ENCODE peak calls at places on chromosomes 3 and 15, in four cellular contexts. C is H9, G is IMR-90, S is H1. N is an unnamed sample.

GRCh38 chr15:77588126-77588525 is 44.6 kb downstream of the LINGO1 start:
- DNase-seq in G (no peak), C (no peak), S (no peak), N (no peak)

GRCh38 chr15:81295466-81296145 is 28.3 kb downstream of the STARD5 start:
- DNase-seq in S (no peak), G (no peak), C (no peak), N (no peak)

GRCh38 chr15:79513916-79514315 is 81.8 kb downstream of the MINAR1 start:
- DNase-seq in S (no peak), G (no peak), C (no peak), N (no peak)

GRCh38 chr3:177576754-177577153 is 379.5 kb upstream of the TBL1XR1 start:
- DNase-seq in C (no peak), G (no peak), S (no peak), N (no peak)

GRCh38 chr3:71064288-71064975 is 519.1 kb downstream of the FOXP1 start:
- DNase-seq in C (no peak), S (peak; percentile 76), G (peak; percentile 68), N (peak; percentile 39)

GRCh38 chr3:46897829-46898320 is 20.4 kb downstream of the PTH1R start:
- DNase-seq in G (no peak), C (no peak), S (no peak), N (no peak)

GRCh38 chr15:36422631-36423030 is 156.8 kb upstream of the CDIN1 start:
- DNase-seq in G (no peak), S (no peak), C (no peak), N (no peak)

GRCh38 chr3:126516152-126516935 is 1.2 kb downstream of the UROC1 start:
- DNase-seq in S (no peak), C (no peak), G (no peak), N (no peak)

GRCh38 chr3:108106449-108106848 is 15.6 kb upstream of the CD47 start:
- DNase-seq in S (no peak), C (no peak), G (no peak), N (no peak)

GRCh38 chr3:97830627-97831026 is 8.8 kb downstream of the CRYBG3 start:
- DNase-seq in C (no peak), G (no peak), S (no peak), N (no peak)

GRCh38 chr3:136171097-136171542 is 25.0 kb downstream of the MSL2 start:
- DNase-seq in S (no peak), C (no peak), G (peak; percentile 36), N (no peak)

GRCh38 chr3:184135149-184135910 is at the start of gene EIF2B5:
- DNase-seq in S (peak; percentile 90), G (peak; percentile 91), C (peak; percentile 91), N (peak; percentile 92)

GRCh38 chr15:50182233-50183013 is 427 bp downstream of the SLC27A2 start:
- DNase-seq in C (peak; percentile 51), G (peak; percentile 15), S (peak; percentile 85), N (peak; percentile 27)

GRCh38 chr3:182239316-182239715 is 527.6 kb downstream of the SOX2 start:
- DNase-seq in G (no peak), S (no peak), C (no peak), N (no peak)

DNA sequence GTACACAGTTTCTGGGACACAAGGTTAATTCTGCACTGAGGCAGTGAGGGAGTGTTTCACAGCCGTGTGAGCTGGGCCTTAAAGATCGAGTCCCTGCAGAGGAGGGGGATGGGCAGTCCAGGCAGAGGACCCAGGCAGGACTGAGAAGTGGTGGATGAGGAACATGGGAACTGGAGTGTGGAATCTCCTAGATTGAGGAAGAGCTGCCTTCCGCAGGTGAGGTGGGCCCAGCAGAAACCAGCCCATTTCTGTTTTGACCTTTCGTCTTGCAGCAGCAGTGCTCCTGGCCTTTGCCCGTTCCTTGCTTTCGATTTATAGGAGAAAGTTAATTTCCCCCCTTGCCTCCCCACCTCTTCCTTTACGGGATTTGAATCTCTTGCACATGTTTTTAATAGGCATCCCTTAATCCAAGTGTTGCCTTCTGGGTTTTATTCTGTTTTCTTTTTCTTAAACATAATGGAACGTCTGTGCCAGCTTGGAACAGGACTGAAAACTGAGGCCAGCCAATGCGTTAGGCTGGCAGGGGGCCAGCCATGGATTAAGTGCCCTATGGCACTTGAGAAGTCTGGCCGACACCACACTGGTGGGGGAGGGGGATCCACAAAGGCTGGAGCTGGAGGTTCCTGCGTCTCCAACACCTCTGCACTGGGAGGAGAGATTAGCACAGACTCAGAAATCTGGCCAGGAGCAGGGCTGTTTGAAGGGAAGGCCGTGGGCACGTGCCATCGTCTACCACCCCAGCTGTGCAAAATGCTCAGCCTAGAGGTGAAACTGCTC is 78.1 kb downstream of the AAGAB start:
- DNase-seq in G (no peak), C (no peak), S (no peak), N (no peak)
- H2AK5ac ChIP-seq in G (peak overlapping the region; percentile 86), C (no peak overlapping the region), S (peak overlapping the region; percentile 18), N (no peak overlapping the region)

GRCh38 chr3:30354972-30355371 is 251.4 kb upstream of the TGFBR2 start:
- DNase-seq in G (peak; percentile 28), C (no peak), S (no peak), N (no peak)

GRCh38 chr3:30358871-30359270 is 247.5 kb upstream of the TGFBR2 start:
- DNase-seq in C (no peak), S (no peak), G (no peak), N (no peak)

GRCh38 chr3:30357897-30358296 is 248.5 kb upstream of the TGFBR2 start:
- DNase-seq in G (no peak), S (no peak), C (no peak), N (no peak)

GRCh38 chr3:30355622-30356021 is 250.8 kb upstream of the TGFBR2 start:
- DNase-seq in G (peak; percentile 16), C (no peak), S (no peak), N (no peak)

DNA sequence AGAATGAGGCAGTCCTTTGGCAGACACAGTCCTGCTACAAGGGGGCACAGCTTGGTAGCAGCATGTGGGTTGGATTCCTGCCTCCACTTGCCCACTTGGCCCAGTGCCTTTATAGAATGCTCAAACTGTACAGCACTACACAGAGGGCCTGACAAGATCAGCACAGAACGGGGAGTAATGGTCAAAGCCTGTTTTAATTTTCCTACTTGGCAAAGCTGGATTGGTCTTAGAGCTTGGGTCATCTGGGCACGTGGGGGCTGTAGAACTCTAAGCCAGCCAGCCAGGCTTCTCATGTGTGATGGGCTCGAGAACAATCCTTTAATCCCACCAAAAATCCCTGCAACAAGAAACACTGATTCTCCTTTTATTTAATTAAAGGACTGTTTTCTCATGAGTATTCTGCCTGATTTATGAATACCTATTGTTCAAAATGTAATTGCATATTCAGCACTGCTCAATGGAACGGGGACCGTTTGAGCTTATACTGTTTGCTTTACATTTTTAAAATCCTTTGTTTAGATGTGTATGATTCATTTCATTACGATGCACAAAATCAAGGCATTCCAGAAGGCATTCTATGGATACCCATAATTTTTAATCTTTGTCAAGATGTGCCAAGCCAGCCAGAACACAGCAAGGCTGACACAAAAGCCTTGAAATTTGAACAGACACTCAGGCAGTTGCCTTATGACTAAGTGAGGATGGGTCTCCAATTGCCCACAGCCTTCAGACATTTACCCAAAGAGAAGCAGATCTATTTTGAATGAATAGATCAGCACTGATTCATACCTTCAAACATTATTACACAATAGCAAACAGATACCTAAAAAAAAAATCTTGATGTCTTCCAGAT is 249.3 kb upstream of the TGFBR2 start:
- DNase-seq in C (no peak), G (peak; percentile 33), S (no peak), N (no peak)
- H3K4ac ChIP-seq in C (no peak overlapping the region), G (peak overlapping the region; percentile 54), S (no peak overlapping the region), N (no peak overlapping the region)

GRCh38 chr3:4750306-4751056 is 228.8 kb upstream of the BHLHE40 start:
- DNase-seq in G (peak; percentile 17), S (no peak), C (no peak), N (peak; percentile 8)
- H2AK5ac ChIP-seq in G (no peak overlapping the region), S (no peak overlapping the region), C (no peak overlapping the region), N (no peak overlapping the region)

GRCh38 chr15:89653578-89653977 is 1.7 kb downstream of the KIF7 start:
- DNase-seq in G (no peak), C (no peak), S (no peak), N (no peak)

GRCh38 chr15:89654311-89654761 is 931 bp downstream of the KIF7 start:
- DNase-seq in S (no peak), G (peak; percentile 36), C (no peak), N (no peak)

GRCh38 chr15:89656116-89656815 is 999 bp upstream of the KIF7 start:
- DNase-seq in G (peak; percentile 27), S (no peak), C (no peak), N (no peak)

GRCh38 chr15:89652666-89653065 is 2.6 kb downstream of the KIF7 start:
- DNase-seq in G (no peak), S (no peak), C (no peak), N (no peak)

DNA sequence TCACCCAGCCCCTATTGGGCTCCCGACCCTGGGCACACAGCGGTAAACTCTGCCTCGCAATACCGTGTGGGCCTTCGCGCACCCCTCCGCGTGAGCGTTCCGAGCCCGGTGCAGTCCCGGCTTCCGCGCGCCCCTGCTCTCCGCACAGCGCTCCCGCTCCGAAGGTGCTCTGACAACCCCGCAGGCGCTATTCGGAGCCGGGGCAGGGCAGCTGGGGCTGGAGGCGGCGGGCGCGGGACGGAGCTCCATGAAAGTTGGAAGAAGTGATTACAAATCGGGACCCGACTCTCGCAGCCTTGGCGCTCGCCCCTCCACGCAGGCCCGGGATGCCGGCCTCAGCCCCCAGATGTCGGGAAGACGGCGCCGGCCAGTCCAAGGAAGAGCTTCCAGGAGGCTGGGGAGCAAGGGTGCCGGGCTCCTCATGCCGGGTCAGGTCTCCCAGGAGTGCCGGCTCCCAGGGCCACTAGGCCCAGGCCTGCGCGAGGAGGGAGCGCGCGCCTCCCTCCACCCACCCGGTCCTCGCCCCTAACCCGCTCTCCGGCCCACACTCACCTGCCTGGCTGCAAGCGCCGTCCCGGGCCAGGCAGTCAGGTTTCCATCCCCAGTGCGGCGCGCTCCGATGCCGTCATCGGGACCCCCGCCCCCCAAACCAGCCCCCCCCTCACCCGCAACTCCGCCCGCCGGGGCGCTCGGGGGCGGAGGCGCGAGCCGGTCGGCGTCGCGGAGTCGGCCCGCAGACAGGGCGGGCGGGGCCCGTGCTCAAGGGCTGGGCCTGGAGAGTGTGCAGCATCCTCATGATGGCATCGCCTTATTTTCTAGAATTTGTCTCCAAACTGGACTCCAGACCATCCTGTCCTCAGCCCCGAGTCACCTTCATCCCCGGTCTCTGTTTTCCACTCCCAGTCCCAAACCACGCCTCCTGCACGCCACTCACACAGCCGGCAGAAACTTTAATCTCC is at the start of gene KIF7:
- DNase-seq in S (peak; percentile 87), G (peak; percentile 47), C (peak; percentile 84), N (peak; percentile 70)
- H3K4ac ChIP-seq in S (no peak within 1 kb of the TSS), G (peak within 1 kb of the TSS; percentile 70), C (no peak within 1 kb of the TSS), N (no peak within 1 kb of the TSS)

DNA sequence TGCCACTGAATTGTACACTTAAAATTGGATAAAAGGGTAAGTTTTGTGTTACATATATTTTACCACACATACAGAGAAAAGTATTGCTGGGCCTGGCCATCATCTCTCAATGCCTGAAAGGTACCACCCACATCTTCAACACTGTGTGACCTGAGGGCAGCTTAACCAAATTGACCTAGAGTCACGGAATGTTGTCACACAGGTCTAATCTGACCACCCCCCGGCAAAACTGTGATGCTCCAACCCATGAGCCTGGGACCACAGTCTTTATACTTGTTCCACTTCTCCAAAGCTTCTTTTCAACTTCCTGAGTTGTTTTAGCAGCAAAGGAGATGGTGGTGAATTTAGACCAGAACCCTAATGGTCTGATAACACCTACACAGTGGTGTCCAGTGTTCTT is 210.3 kb upstream of the TPM1 start:
- DNase-seq in C (no peak), S (no peak), G (no peak), N (no peak)
- H2AK5ac ChIP-seq in C (no peak overlapping the region), S (no peak overlapping the region), G (no peak overlapping the region), N (no peak overlapping the region)

GRCh38 chr3:188152660-188153497 is 1.1 kb upstream of the LPP start:
- DNase-seq in S (peak; percentile 61), G (peak; percentile 73), C (peak; percentile 77), N (peak; percentile 21)
- H3K4ac ChIP-seq in S (no peak overlapping the region), G (peak overlapping the region; percentile 99), C (peak overlapping the region; percentile 57), N (no peak overlapping the region)